ENCODE peak calls at places on chromosomes 5 and 9, in four cellular contexts. F is left colon, U is GM23248, W is neuronal stem cell. R is an unnamed sample.

GRCh38 chr5:141800629-141801028 is 77.6 kb downstream of the PCDH1 start:
- DNase-seq in F (no peak), U (peak), W (no peak), R (no peak)

GRCh38 chr9:101388507-101388993 is 3.7 kb upstream of the BAAT start:
- DNase-seq in F (no peak), U (peak), W (no peak), R (no peak)

GRCh38 chr9:109012009-109012875 is 1.1 kb downstream of the CTNNAL1 start:
- DNase-seq in F (peak), U (peak), W (peak), R (peak)

GRCh38 chr5:54689411-54690251 is 172.1 kb downstream of the SNX18 start:
- DNase-seq in F (no peak), U (no peak), W (no peak), R (no peak)

GRCh38 chr5:38319486-38319885 is 61.1 kb downstream of the EGFLAM start:
- DNase-seq in F (no peak), U (no peak), W (no peak), R (no peak)

GRCh38 chr9:95155211-95155610 is 162.3 kb downstream of the FANCC start:
- DNase-seq in F (no peak), U (no peak), W (no peak), R (no peak)

GRCh38 chr5:880816-881550 is 11.6 kb downstream of the BRD9 start:
- DNase-seq in F (no peak), U (no peak), W (no peak), R (no peak)

GRCh38 chr5:57066921-57067914 is 106.6 kb upstream of the GPBP1 start:
- DNase-seq in F (no peak), U (no peak), W (no peak), R (no peak)

GRCh38 chr9:111068816-111069215 is 30.5 kb upstream of the LPAR1 start:
- DNase-seq in F (no peak), U (peak), W (no peak), R (no peak)

GRCh38 chr9:37329576-37329975 is 92.9 kb upstream of the GRHPR start:
- DNase-seq in F (no peak), U (peak), W (no peak), R (peak)

GRCh38 chr5:60334281-60334713 is 365.7 kb downstream of the DEPDC1B start:
- DNase-seq in F (no peak), U (peak), W (no peak), R (no peak)

GRCh38 chr9:134748637-134749036 is 107.0 kb downstream of the COL5A1 start:
- DNase-seq in F (no peak), U (no peak), W (no peak), R (no peak)

GRCh38 chr9:91039125-91039834 is 237.7 kb downstream of the SYK start:
- DNase-seq in F (no peak), U (no peak), W (no peak), R (no peak)

GRCh38 chr9:129720865-129721545 is 31.8 kb downstream of the PTGES start:
- DNase-seq in F (no peak), U (peak), W (no peak), R (no peak)

GRCh38 chr9:5428172-5428571 is 9.6 kb downstream of the PLGRKT start:
- DNase-seq in F (no peak), U (no peak), W (no peak), R (no peak)

R was measured in GM20000.